ENCODE peak calls at places on chromosomes 2 and 18, in eight cellular contexts. C is heart right ventricle; F is activated T-cell treated with anti-CD3 and anti-CD28 coated beads, Interleukin-2, amount 50 U/mL, for 4 hours; L is Panc1; I is B cell; S is omental fat pad; Q is CD8-positive, alpha-beta T cell; K is T-cell. V is an unnamed sample.

GRCh38 chr2:216694826-216695217 is 527 bp downstream of the IGFBP5 start:
- ATAC-seq in C (no peak), F (no peak), L (no peak), I (no peak), S (no peak), Q (no peak), K (no peak), V (no peak)

GRCh38 chr2:69465513-69466456 is 28.6 kb upstream of the NFU1 start:
- ATAC-seq in C (peak), F (no peak), L (no peak), I (no peak), S (no peak), Q (no peak), K (no peak), V (no peak)

GRCh38 chr2:143473206-143473605 is 344.0 kb downstream of the ARHGAP15 start:
- ATAC-seq in C (no peak), F (no peak), L (no peak), I (no peak), S (peak), Q (no peak), K (no peak), V (no peak)

GRCh38 chr18:395481-396250 is 104.8 kb downstream of the COLEC12 start:
- ATAC-seq in C (peak), F (no peak), L (no peak), I (no peak), S (peak), Q (no peak), K (no peak), V (no peak)

GRCh38 chr18:69414184-69414583 is 13.5 kb downstream of the DOK6 start:
- ATAC-seq in C (no peak), F (no peak), L (no peak), I (no peak), S (no peak), Q (no peak), K (no peak), V (no peak)

GRCh38 chr2:188596054-188596453 is 304.4 kb downstream of the GULP1 start:
- ATAC-seq in C (no peak), F (no peak), L (no peak), I (no peak), S (no peak), Q (no peak), K (no peak), V (no peak)

GRCh38 chr2:53397085-53397484 is 370.5 kb upstream of the CHAC2 start:
- ATAC-seq in C (no peak), F (no peak), L (no peak), I (no peak), S (no peak), Q (no peak), K (no peak), V (no peak)

GRCh38 chr2:143808166-143808565 is 678.9 kb downstream of the ARHGAP15 start:
- ATAC-seq in C (no peak), F (no peak), L (no peak), I (no peak), S (no peak), Q (no peak), K (no peak), V (no peak)

GRCh38 chr18:11960743-11961380 is 20.4 kb upstream of the IMPA2 start:
- ATAC-seq in C (no peak), F (no peak), L (peak), I (no peak), S (no peak), Q (no peak), K (no peak), V (no peak)